ENCODE peak calls at places on chromosomes 12 and 14, in nine cellular contexts. B, H, N, Z, J, M, Y, P and K are unnamed samples.

GRCh38 chr12:117331691-117332090 is 29.7 kb downstream of the NOS1 start:
- DNase-seq in B (no peak), H (no peak), N (no peak), Z (no peak), J (no peak), M (no peak), Y (no peak), P (no peak), K (no peak)

GRCh38 chr14:55749946-55750345 is 169.9 kb downstream of the KTN1 start:
- DNase-seq in B (no peak), H (no peak), N (no peak), Z (no peak), J (no peak), M (no peak), Y (peak; percentile 16), P (no peak), K (no peak)

GRCh38 chr12:131003676-131004075 is 50.0 kb downstream of the ADGRD1 start:
- DNase-seq in B (no peak), H (no peak), N (no peak), Z (no peak), J (no peak), M (no peak), Y (no peak), P (no peak), K (no peak)

GRCh38 chr12:69657376-69658137 is 41.5 kb downstream of the BEST3 start:
- DNase-seq in B (no peak), H (no peak), N (peak; percentile 63), Z (peak; percentile 55), J (no peak), M (no peak), Y (no peak), P (no peak), K (no peak)

GRCh38 chr12:128966411-128966810 is 113.1 kb downstream of the GLT1D1 start:
- DNase-seq in B (no peak), H (no peak), N (no peak), Z (no peak), J (no peak), M (no peak), Y (no peak), P (no peak), K (no peak)

GRCh38 chr12:32134144-32134888 is 27.7 kb downstream of the BICD1 start:
- DNase-seq in B (peak; percentile 14), H (peak; percentile 42), N (no peak), Z (peak; percentile 28), J (no peak), M (no peak), Y (peak; percentile 49), P (peak; percentile 39), K (no peak)

GRCh38 chr14:60563113-60563512 is 54.2 kb downstream of the SIX6 start:
- DNase-seq in B (no peak), H (no peak), N (no peak), Z (peak; percentile 19), J (peak; percentile 78), M (no peak), Y (no peak), P (no peak), K (no peak)

GRCh38 chr14:20219033-20219432 is 4.5 kb upstream of the OR11H6 start:
- DNase-seq in B (no peak), H (no peak), N (no peak), Z (no peak), J (no peak), M (no peak), Y (no peak), P (no peak), K (no peak)

GRCh38 chr12:110811972-110812371 is 34.8 kb upstream of the CCDC63 start:
- DNase-seq in B (no peak), H (no peak), N (no peak), Z (no peak), J (no peak), M (no peak), Y (no peak), P (no peak), K (no peak)

GRCh38 chr14:34003052-34003668 is 52.3 kb upstream of the EGLN3 start:
- DNase-seq in B (no peak), H (no peak), N (no peak), Z (no peak), J (no peak), M (no peak), Y (no peak), P (no peak), K (no peak)

GRCh38 chr12:122865268-122866231 is 30.3 kb downstream of the HIP1R start:
- DNase-seq in B (no peak), H (peak; percentile 31), N (no peak), Z (no peak), J (no peak), M (no peak), Y (peak; percentile 40), P (peak; percentile 68), K (no peak)

GRCh38 chr14:34710744-34711143 is 3.6 kb downstream of the CFL2 start:
- DNase-seq in B (no peak), H (no peak), N (no peak), Z (no peak), J (no peak), M (no peak), Y (peak; percentile 6), P (no peak), K (no peak)

GRCh38 chr12:49909826-49910225 is 6.1 kb upstream of the FAIM2 start:
- DNase-seq in B (no peak), H (no peak), N (no peak), Z (no peak), J (no peak), M (no peak), Y (peak; percentile 69), P (no peak), K (no peak)

GRCh38 chr14:85566603-85567002 is 36.7 kb downstream of the FLRT2 start:
- DNase-seq in B (no peak), H (no peak), N (no peak), Z (no peak), J (no peak), M (no peak), Y (peak; percentile 72), P (no peak), K (no peak)

GRCh38 chr12:68344126-68344525 is 12.0 kb upstream of the MDM1 start:
- DNase-seq in B (no peak), H (no peak), N (no peak), Z (no peak), J (no peak), M (no peak), Y (no peak), P (no peak), K (no peak)

GRCh38 chr14:28242895-28243294 is 523.7 kb upstream of the FOXG1 start:
- DNase-seq in B (no peak), H (no peak), N (no peak), Z (no peak), J (no peak), M (no peak), Y (no peak), P (no peak), K (no peak)

GRCh38 chr14:28240909-28241308 is 525.7 kb upstream of the FOXG1 start:
- DNase-seq in B (no peak), H (no peak), N (no peak), Z (no peak), J (no peak), M (no peak), Y (no peak), P (no peak), K (no peak)

GRCh38 chr14:28245216-28245615 is 521.4 kb upstream of the FOXG1 start:
- DNase-seq in B (no peak), H (no peak), N (no peak), Z (no peak), J (no peak), M (no peak), Y (no peak), P (no peak), K (no peak)

GRCh38 chr14:28243600-28243999 is 523.0 kb upstream of the FOXG1 start:
- DNase-seq in B (no peak), H (no peak), N (no peak), Z (no peak), J (peak; percentile 9), M (no peak), Y (no peak), P (no peak), K (no peak)
- TF ChIP-seq CTCF in B (no peak), H (no peak), N (no peak), Z (no peak), J (no peak), M (no peak), Y (no peak), P (no peak), K (no peak)

GRCh38 chr12:55721601-55722213 is 1.5 kb downstream of the RDH5 start:
- DNase-seq in B (no peak), H (no peak), N (peak; percentile 40), Z (no peak), J (no peak), M (no peak), Y (no peak), P (no peak), K (no peak)
- TF ChIP-seq CTCF in B (no peak), H (no peak), N (no peak), Z (no peak), J (no peak), M (no peak), Y (no peak), P (no peak), K (no peak)

GRCh38 chr12:2035421-2036080 is 17.2 kb upstream of the CACNA1C start:
- DNase-seq in B (no peak), H (no peak), N (no peak), Z (no peak), J (no peak), M (no peak), Y (no peak), P (no peak), K (no peak)

GRCh38 chr12:2039034-2039433 is 13.8 kb upstream of the CACNA1C start:
- DNase-seq in B (no peak), H (no peak), N (no peak), Z (no peak), J (no peak), M (no peak), Y (no peak), P (no peak), K (no peak)

DNA sequence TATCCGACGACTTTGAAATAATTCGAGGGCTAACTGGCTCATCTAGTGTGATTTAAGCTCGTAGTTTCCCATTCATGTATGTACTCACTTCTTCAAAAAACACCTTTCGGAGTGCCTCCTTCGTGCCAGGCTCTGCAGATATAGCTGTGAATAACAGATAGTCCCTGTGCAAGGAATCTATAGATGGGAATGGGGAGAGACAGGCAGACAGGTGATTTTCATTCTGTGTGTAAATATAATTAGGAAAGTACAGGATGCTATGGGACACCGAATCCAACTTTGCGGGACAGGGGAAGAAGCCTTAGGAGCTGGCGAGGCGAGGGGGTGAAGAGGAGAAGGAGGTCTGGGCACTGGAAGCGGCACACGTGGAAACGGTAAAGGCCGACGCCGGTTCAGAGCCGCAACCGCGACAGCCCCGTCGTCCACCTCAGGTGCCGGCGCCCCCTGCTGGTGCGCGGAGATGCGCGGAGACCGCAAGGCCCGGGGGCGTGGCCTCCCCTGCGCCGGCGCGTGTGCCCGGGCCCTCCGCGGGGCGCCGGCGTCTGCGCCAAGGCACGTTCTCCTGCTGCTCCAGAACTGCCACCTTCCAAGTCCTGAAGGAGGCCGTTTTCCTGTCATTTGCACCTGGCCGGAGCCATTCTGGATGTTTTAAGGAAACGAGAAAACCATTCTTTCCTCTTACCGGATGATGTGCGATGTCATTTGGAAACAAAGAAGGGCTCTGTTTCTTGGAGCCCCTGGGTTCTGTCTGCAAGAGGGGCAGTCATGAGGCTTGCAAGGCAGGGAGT is 18.0 kb upstream of the CACNA1C start:
- DNase-seq in B (peak; percentile 93), H (peak; percentile 93), N (peak; percentile 90), Z (peak; percentile 40), J (peak; percentile 20), M (peak; percentile 95), Y (peak; percentile 69), P (peak; percentile 95), K (peak; percentile 80)
- TF ChIP-seq CTCF in B (peak; percentile 63), H (peak; percentile 97), N (peak; percentile 95), Z (peak; percentile 72), J (peak; percentile 62), M (peak; percentile 100), Y (peak; percentile 90), P (peak; percentile 91), K (peak; percentile 86)

GRCh38 chr12:66717049-66717448 is 38.2 kb upstream of the GRIP1 start:
- DNase-seq in B (no peak), H (no peak), N (no peak), Z (no peak), J (no peak), M (no peak), Y (no peak), P (no peak), K (no peak)
- TF ChIP-seq CTCF in B (no peak), H (no peak), N (no peak), Z (no peak), J (no peak), M (no peak), Y (no peak), P (no peak), K (no peak)